ENCODE peak calls at places on chromosomes 13 and 19, in six cellular contexts. P is brain microvascular endothelial cell, E is iPS-NIHi11, K is HCT116, U is EH, O is amniotic epithelial cell. M is an unnamed sample.

GRCh38 chr19:43562698-43563241 is 12.6 kb downstream of the XRCC1 start:
- DNase-seq in O (peak), E (no peak), P (peak), K (no peak), U (peak), M (peak)

GRCh38 chr19:42269518-42270345 is 680 bp downstream of the CIC start:
- DNase-seq in E (no peak), U (peak), O (no peak), P (no peak), K (no peak), M (no peak)

GRCh38 chr13:35978607-35979316 is 152.4 kb downstream of the DCLK1 start:
- DNase-seq in K (peak), U (peak), P (peak), E (peak), O (peak), M (peak)

GRCh38 chr13:79749985-79750551 is 269.1 kb downstream of the NDFIP2 start:
- DNase-seq in P (peak), U (peak), O (peak), E (peak), K (no peak), M (peak)

GRCh38 chr19:7348587-7349230 is at the start of gene ARHGEF18:
- DNase-seq in E (no peak), P (no peak), U (no peak), K (no peak), O (no peak), M (peak)

GRCh38 chr19:49231804-49232203 is 74.2 kb downstream of the TRPM4 start:
- DNase-seq in E (no peak), K (no peak), P (no peak), U (no peak), O (no peak), M (no peak)

GRCh38 chr19:55176116-55176515 is 4.0 kb downstream of the SYT5 start:
- DNase-seq in O (no peak), K (no peak), P (no peak), E (no peak), U (no peak), M (no peak)

GRCh38 chr13:36509369-36509768 is 77.1 kb downstream of the CCNA1 start:
- DNase-seq in P (no peak), K (no peak), E (peak), O (no peak), U (no peak), M (no peak)

GRCh38 chr13:30864352-30865130 is 41.5 kb upstream of the MEDAG start:
- DNase-seq in U (peak), P (peak), O (peak), K (no peak), E (no peak), M (peak)

GRCh38 chr13:80338781-80339577 is 1.9 kb downstream of the SPRY2 start:
- DNase-seq in O (peak), E (peak), U (peak), P (peak), K (no peak), M (peak)

GRCh38 chr13:97257800-97258799 is 36.0 kb downstream of the MBNL2 start:
- DNase-seq in O (peak), K (peak), P (peak), E (peak), U (peak), M (peak)

GRCh38 chr19:35213678-35214632 is 14.6 kb downstream of the FAM187B start:
- DNase-seq in O (peak), E (no peak), U (peak), K (peak), P (peak), M (peak)

GRCh38 chr19:20453424-20453938 is 112.1 kb downstream of the ZNF737 start:
- DNase-seq in O (no peak), E (no peak), P (no peak), K (no peak), U (no peak), M (no peak)

GRCh38 chr19:51000981-51001380 is 423 bp downstream of the KLK8 start:
- DNase-seq in P (no peak), K (no peak), O (no peak), U (no peak), E (peak), M (no peak)

GRCh38 chr19:50909240-50910070 is 1.7 kb downstream of the KLK4 start:
- DNase-seq in U (peak), E (peak), K (peak), P (peak), O (no peak), M (peak)

GRCh38 chr19:9060559-9061340 is 26.1 kb upstream of the OR1M1 start:
- DNase-seq in K (no peak), E (no peak), O (no peak), P (no peak), U (no peak), M (no peak)

GRCh38 chr13:19822673-19823072 is 39.9 kb upstream of the PSPC1 start:
- DNase-seq in U (no peak), P (no peak), E (no peak), O (no peak), K (no peak), M (no peak)

GRCh38 chr19:29624489-29625210 is 18.6 kb downstream of the POP4 start:
- DNase-seq in E (no peak), P (no peak), U (peak), K (no peak), O (no peak), M (no peak)

GRCh38 chr13:38970380-38971051 is 20.1 kb downstream of the STOML3 start:
- DNase-seq in P (no peak), K (no peak), O (no peak), U (no peak), E (no peak), M (no peak)

GRCh38 chr19:45323671-45324081 is 1.0 kb upstream of the CKM start:
- DNase-seq in U (peak), O (no peak), P (no peak), E (peak), K (no peak), M (no peak)

GRCh38 chr13:70732611-70733010 is 624.4 kb upstream of the KLHL1 start:
- DNase-seq in K (no peak), U (no peak), P (no peak), E (no peak), O (no peak), M (no peak)

GRCh38 chr19:14471436-14472187 is 3.5 kb downstream of the PTGER1 start:
- DNase-seq in K (no peak), O (no peak), U (no peak), P (no peak), E (no peak), M (no peak)

GRCh38 chr13:70042193-70042592 is 65.4 kb upstream of the ATXN8OS start:
- DNase-seq in O (no peak), P (no peak), E (no peak), K (no peak), U (no peak), M (no peak)

GRCh38 chr19:46186101-46186716 is 38.2 kb downstream of the IGFL2 start:
- DNase-seq in U (no peak), K (no peak), O (no peak), E (no peak), P (no peak), M (no peak)

GRCh38 chr13:31182987-31183386 is 16.8 kb upstream of the B3GLCT start:
- DNase-seq in U (no peak), P (no peak), E (no peak), K (no peak), O (no peak), M (no peak)